ENCODE peak calls at places on chromosomes 7 and 10, in nine cellular contexts. R, I, U, Q, C, E, S, H and Z are unnamed samples.
A peak's percentile ranks its signal among the peaks of the same experiment; 100 is the strongest.

GRCh38 chr10:31581741-31582323 is 262.8 kb downstream of the ZEB1 start:
- DNase-seq in R (no peak), Q (peak; percentile 21), H (no peak), S (peak; percentile 28), E (no peak), C (no peak), I (no peak), U (no peak), Z (no peak)

GRCh38 chr10:75197906-75198305 is 12.7 kb upstream of the VDAC2 start:
- DNase-seq in Q (no peak), S (no peak), H (no peak), U (no peak), E (no peak), R (no peak), C (no peak), I (peak; percentile 51), Z (no peak)

GRCh38 chr10:44913312-44914079 is 2.4 kb downstream of the TMEM72 start:
- DNase-seq in H (peak; percentile 84), R (no peak), U (no peak), S (no peak), Q (no peak), C (no peak), I (no peak), E (no peak), Z (no peak)

GRCh38 chr10:33008499-33009243 is 50.6 kb upstream of the ITGB1 start:
- DNase-seq in S (peak; percentile 63), H (peak; percentile 63), R (peak; percentile 59), U (no peak), C (peak; percentile 63), I (peak; percentile 75), E (peak; percentile 75), Q (peak; percentile 81), Z (peak; percentile 23)

GRCh38 chr7:90825779-90826178 is 229.7 kb downstream of the CDK14 start:
- DNase-seq in E (no peak), C (no peak), I (no peak), S (no peak), Q (no peak), U (no peak), R (no peak), H (no peak), Z (no peak)

GRCh38 chr10:62501547-62501946 is 127.4 kb downstream of the ZNF365 start:
- DNase-seq in E (no peak), C (no peak), Q (no peak), H (no peak), S (no peak), R (no peak), U (no peak), I (no peak), Z (no peak)

GRCh38 chr7:79199961-79200360 is 253.5 kb downstream of the MAGI2 start:
- DNase-seq in S (no peak), I (no peak), C (no peak), Q (no peak), H (no peak), E (no peak), U (no peak), R (no peak), Z (no peak)

GRCh38 chr7:77458786-77459185 is 42.6 kb upstream of the GSAP start:
- DNase-seq in H (no peak), Q (no peak), S (no peak), R (no peak), E (no peak), I (no peak), C (no peak), U (no peak), Z (no peak)

GRCh38 chr7:47080816-47081215 is 501.1 kb downstream of the TNS3 start:
- DNase-seq in H (no peak), I (no peak), S (no peak), E (no peak), C (no peak), U (no peak), Q (no peak), R (no peak), Z (no peak)

GRCh38 chr7:105487559-105488218 is 34.4 kb downstream of the PUS7 start:
- DNase-seq in I (no peak), Q (peak; percentile 2), U (no peak), E (peak; percentile 34), C (peak; percentile 62), R (no peak), S (no peak), H (peak; percentile 79), Z (no peak)

GRCh38 chr10:14184841-14185500 is 145.8 kb downstream of the FRMD4A start:
- DNase-seq in S (no peak), I (no peak), H (peak; percentile 65), R (no peak), C (peak; percentile 94), U (no peak), E (no peak), Q (no peak), Z (no peak)

GRCh38 chr7:120553497-120553896 is 280.5 kb downstream of the KCND2 start:
- DNase-seq in H (no peak), S (no peak), R (no peak), E (no peak), Q (no peak), I (no peak), C (no peak), U (no peak), Z (no peak)

GRCh38 chr10:102616071-102616770 is 28.1 kb upstream of the TRIM8 start:
- DNase-seq in H (no peak), Q (peak; percentile 55), S (peak; percentile 69), E (no peak), U (no peak), R (no peak), C (no peak), I (peak; percentile 93), Z (peak; percentile 88)

GRCh38 chr7:50664937-50665336 is 99.7 kb upstream of the DDC start:
- DNase-seq in S (no peak), Q (no peak), I (no peak), E (no peak), R (no peak), C (no peak), U (no peak), H (no peak), Z (no peak)

GRCh38 chr10:123136806-123137642 is 1.3 kb downstream of the HMX3 start:
- DNase-seq in Q (no peak), S (no peak), U (no peak), H (peak; percentile 41), R (no peak), I (no peak), C (no peak), E (no peak), Z (no peak)

GRCh38 chr7:69620650-69621049 is 22.4 kb downstream of the AUTS2 start:
- DNase-seq in U (no peak), I (no peak), S (no peak), C (no peak), Q (no peak), R (no peak), H (no peak), E (no peak), Z (no peak)

GRCh38 chr7:69622014-69622818 is 23.9 kb downstream of the AUTS2 start:
- DNase-seq in U (no peak), C (no peak), H (no peak), R (no peak), Q (no peak), I (no peak), E (no peak), S (no peak), Z (no peak)

GRCh38 chr7:69617364-69617763 is 19.1 kb downstream of the AUTS2 start:
- DNase-seq in I (no peak), E (no peak), R (no peak), U (no peak), Q (no peak), S (no peak), C (no peak), H (no peak), Z (no peak)

GRCh38 chr7:69619619-69620018 is 21.3 kb downstream of the AUTS2 start:
- DNase-seq in S (no peak), E (no peak), I (no peak), Q (no peak), R (no peak), H (no peak), U (no peak), C (no peak), Z (no peak)

GRCh38 chr7:69620063-69620462 is 21.8 kb downstream of the AUTS2 start:
- DNase-seq in Q (no peak), C (no peak), U (no peak), E (no peak), S (no peak), I (no peak), H (no peak), R (no peak), Z (no peak)
- H3K4me1 ChIP-seq in Q (no peaks in the 10 kb centered on the region), C (peaks cover 7% of the 10 kb centered on the region), U (peaks cover 5% of the 10 kb centered on the region), E (no peaks in the 10 kb centered on the region), S (no peaks in the 10 kb centered on the region), I (peaks cover 17% of the 10 kb centered on the region), H (no peaks in the 10 kb centered on the region), R (peaks cover 11% of the 10 kb centered on the region), Z (peaks cover 19% of the 10 kb centered on the region)

GRCh38 chr10:126324826-126325225 is 63.5 kb downstream of the ADAM12 start:
- DNase-seq in S (no peak), E (no peak), U (no peak), R (no peak), H (no peak), Q (no peak), I (no peak), C (no peak), Z (no peak)
- H3K4me3 ChIP-seq in S (no peak overlapping the region), E (no peak overlapping the region), U (no peak overlapping the region), R (no peak overlapping the region), H (no peak overlapping the region), Q (no peak overlapping the region), I (no peak overlapping the region), C (no peak overlapping the region), Z (no peak overlapping the region)

DNA sequence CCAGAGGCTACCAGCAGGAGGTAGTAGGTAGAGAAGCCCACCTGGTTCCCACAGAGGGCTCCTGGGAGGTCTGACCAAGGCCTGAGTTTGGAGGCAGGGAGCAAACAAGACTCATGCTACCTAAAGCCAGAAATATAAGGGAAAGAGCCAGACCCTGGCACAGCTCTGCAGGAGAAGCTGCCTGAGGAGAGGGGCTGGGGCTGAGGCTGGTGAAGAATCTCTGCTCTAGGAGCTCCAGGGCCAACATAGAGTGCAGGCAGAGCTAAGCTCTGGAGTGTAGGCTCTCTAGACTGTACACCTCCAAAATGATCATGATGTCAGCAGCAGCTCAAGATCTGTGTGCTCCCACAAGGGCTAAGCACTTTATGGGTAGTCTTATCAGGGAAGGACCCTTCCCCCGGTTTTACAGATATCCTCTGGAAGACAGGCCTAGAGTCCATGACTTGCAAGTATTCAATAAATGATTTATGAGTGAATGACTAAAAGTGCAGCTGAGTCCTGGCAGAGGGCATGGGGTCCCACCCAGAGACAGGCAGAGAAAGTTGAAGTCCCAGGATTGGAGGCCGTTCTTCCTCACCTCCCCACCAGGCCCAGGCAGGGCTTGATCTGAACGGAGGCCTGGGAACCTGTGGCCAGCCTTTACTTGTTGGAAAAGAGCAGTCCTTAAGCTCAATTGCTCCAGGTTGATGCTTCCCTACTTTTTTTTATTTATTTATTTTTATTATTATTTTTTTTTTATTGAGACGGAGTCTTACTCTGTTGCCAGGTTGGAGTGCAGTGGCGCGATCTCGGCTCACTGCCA is 71.5 kb upstream of the LRRC4 start:
- DNase-seq in E (no peak), S (no peak), Q (no peak), R (no peak), H (no peak), C (no peak), U (no peak), I (no peak), Z (no peak)
- TF ChIP-seq POLR2A in E (no peak), S (no peak), Q (no peak), R (no peak), H (peak; percentile 49), C (no peak), U (no peak), I (no peak), Z (no peak)

GRCh38 chr7:116229359-116229758 is 19.0 kb downstream of the TES start:
- DNase-seq in Q (no peak), I (no peak), S (no peak), U (no peak), R (no peak), H (no peak), C (no peak), E (no peak), Z (no peak)
- H3K4me1 ChIP-seq in Q (peaks cover 44% of the 10 kb centered on the region), I (peaks cover 65% of the 10 kb centered on the region), S (peaks cover 49% of the 10 kb centered on the region), U (peaks cover 79% of the 10 kb centered on the region), R (peaks cover 7% of the 10 kb centered on the region), H (peaks cover 3% of the 10 kb centered on the region), C (peaks cover 28% of the 10 kb centered on the region), E (peaks cover 4% of the 10 kb centered on the region), Z (peaks cover 25% of the 10 kb centered on the region)